ENCODE peak calls at places on chromosome 2, in five cellular contexts. B, U, L, O and M are unnamed samples.

GRCh38 chr2:240567137-240567871 is 980 bp upstream of the RNPEPL1 start:
- DNase-seq in B (no peak), O (no peak), U (no peak), L (no peak), M (peak; percentile 54)

GRCh38 chr2:190379249-190379964 is 28.7 kb upstream of the MFSD6 start:
- DNase-seq in O (peak; percentile 57), U (peak; percentile 20), L (no peak), B (peak; percentile 81), M (peak; percentile 46)

GRCh38 chr2:230018153-230018552 is 50.6 kb downstream of the SLC16A14 start:
- DNase-seq in B (peak; percentile 61), U (no peak), O (peak; percentile 91), L (no peak), M (no peak)

GRCh38 chr2:112147796-112148195 is 9.6 kb downstream of the FBLN7 start:
- DNase-seq in U (no peak), O (no peak), L (no peak), B (no peak), M (no peak)

GRCh38 chr2:9359463-9359862 is 63.9 kb downstream of the ITGB1BP1 start:
- DNase-seq in O (no peak), L (no peak), B (no peak), U (no peak), M (no peak)

GRCh38 chr2:9071584-9072124 is 68.2 kb upstream of the MBOAT2 start:
- DNase-seq in L (no peak), B (no peak), O (no peak), U (no peak), M (no peak)

GRCh38 chr2:55914786-55915185 is 8.8 kb downstream of the EFEMP1 start:
- DNase-seq in O (no peak), B (no peak), L (no peak), U (no peak), M (no peak)

GRCh38 chr2:8631465-8632005 is 50.3 kb upstream of the ID2 start:
- DNase-seq in U (no peak), O (no peak), L (peak; percentile 97), B (no peak), M (peak; percentile 87)

GRCh38 chr2:8803658-8804379 is 33.6 kb downstream of the KIDINS220 start:
- DNase-seq in U (peak; percentile 77), B (peak; percentile 94), L (no peak), O (peak; percentile 97), M (peak; percentile 9)

GRCh38 chr2:7053650-7054262 is 136.5 kb downstream of the RNF144A start:
- DNase-seq in L (no peak), U (no peak), B (no peak), O (no peak), M (no peak)

GRCh38 chr2:233416706-233417105 is 62.4 kb downstream of the DGKD start:
- DNase-seq in U (no peak), B (no peak), L (no peak), O (no peak), M (no peak)

GRCh38 chr2:210392469-210392881 is 77.5 kb upstream of the MYL1 start:
- DNase-seq in L (no peak), B (no peak), O (no peak), U (no peak), M (no peak)

GRCh38 chr2:78541451-78542267 is 483.8 kb upstream of the REG3G start:
- DNase-seq in B (no peak), L (no peak), O (no peak), U (no peak), M (no peak)

GRCh38 chr2:157620956-157621355 is 7.7 kb downstream of the ACVR1C start:
- DNase-seq in O (peak; percentile 25), U (no peak), B (peak; percentile 44), L (no peak), M (no peak)

GRCh38 chr2:65186872-65187851 is 40.5 kb upstream of the ACTR2 start:
- DNase-seq in U (peak; percentile 90), O (peak; percentile 75), B (peak; percentile 60), L (peak; percentile 82), M (peak; percentile 90)

GRCh38 chr2:217650229-217650628 is 352.6 kb downstream of the TNS1 start:
- DNase-seq in L (no peak), U (no peak), B (no peak), O (no peak), M (no peak)

GRCh38 chr2:46050027-46050426 is 247.2 kb upstream of the EPAS1 start:
- DNase-seq in L (no peak), B (no peak), U (no peak), O (no peak), M (no peak)

GRCh38 chr2:46047280-46047679 is 249.9 kb upstream of the EPAS1 start:
- DNase-seq in B (peak; percentile 39), O (peak; percentile 55), U (no peak), L (no peak), M (no peak)

GRCh38 chr2:46042711-46043110 is 254.5 kb upstream of the EPAS1 start:
- DNase-seq in U (no peak), L (no peak), B (no peak), O (no peak), M (no peak)

GRCh38 chr2:46042207-46042637 is 255.0 kb upstream of the EPAS1 start:
- DNase-seq in O (no peak), U (no peak), L (no peak), B (no peak), M (no peak)

DNA sequence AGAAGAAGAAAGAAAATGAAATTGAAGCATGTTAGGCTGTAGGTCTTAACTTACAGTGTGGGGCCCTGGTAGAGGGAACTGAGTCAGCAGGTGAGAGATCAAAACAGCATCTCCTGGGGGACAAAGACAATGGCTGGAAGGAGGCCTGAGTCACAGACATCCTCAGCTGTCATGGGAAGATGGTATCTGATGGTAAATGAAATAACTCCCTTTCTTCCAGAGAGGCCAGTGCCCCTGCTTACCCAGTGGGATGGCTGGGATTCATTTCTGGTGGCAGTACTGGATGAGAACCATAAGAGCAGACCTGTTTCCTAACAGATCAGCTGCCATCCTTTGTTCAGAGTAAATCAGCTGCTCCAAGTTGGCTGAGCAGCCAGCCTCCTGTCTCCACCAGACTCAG is 251.3 kb upstream of the EPAS1 start:
- DNase-seq in B (no peak), L (no peak), O (no peak), U (no peak), M (no peak)
- H3K27ac ChIP-seq in B (no peak overlapping the region), L (no peak overlapping the region), O (no peak overlapping the region), U (no peak overlapping the region), M (no peak overlapping the region)

DNA sequence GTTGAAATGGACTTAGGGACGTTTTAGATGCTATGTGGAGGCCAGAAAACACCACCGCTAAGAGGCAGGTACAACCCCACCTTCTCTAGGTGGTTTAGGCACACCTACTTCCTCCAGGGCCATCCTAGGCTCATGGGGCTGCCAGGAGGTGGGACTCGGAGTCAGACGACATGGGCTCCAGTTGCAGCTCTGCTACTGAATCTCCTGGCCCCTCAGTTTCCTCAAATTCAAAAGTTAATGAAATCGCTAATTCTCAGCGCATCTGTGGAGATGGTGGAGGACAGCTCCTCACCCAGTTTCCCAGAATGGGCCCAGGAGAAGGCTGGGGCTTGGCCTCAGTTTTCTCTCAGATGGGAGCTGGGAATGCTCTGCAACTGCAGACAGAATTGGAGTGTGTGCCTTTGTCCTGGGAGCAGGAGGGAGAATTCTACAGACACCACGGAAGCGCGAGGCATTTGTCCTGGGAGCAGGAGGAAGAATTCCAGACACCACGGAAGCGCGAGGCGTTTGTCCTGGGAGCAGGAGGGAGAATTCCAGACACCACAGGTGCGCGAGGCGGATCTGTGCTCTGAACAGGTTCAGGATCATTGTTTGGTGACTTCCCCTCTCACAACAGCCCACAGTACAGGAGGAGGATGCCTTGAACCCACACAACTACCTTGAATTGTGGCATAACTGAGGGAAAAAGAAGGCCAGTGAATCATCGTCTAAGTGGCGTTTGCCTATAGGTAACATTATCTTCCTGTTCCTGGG is 103.7 kb upstream of the PXDN start:
- DNase-seq in U (no peak), O (no peak), B (no peak), L (no peak), M (peak; percentile 72)
- H3K4me1 ChIP-seq in U (no peaks in the 10 kb centered on the region), O (no peaks in the 10 kb centered on the region), B (no peaks in the 10 kb centered on the region), L (no peaks in the 10 kb centered on the region), M (no peaks in the 10 kb centered on the region)

GRCh38 chr2:70738159-70738558 is 29.8 kb downstream of the ADD2 start:
- DNase-seq in U (no peak), L (no peak), B (peak; percentile 15), O (no peak), M (no peak)

GRCh38 chr2:70735065-70735464 is 32.9 kb downstream of the ADD2 start:
- DNase-seq in L (no peak), O (no peak), U (no peak), B (no peak), M (no peak)

GRCh38 chr2:70730730-70731129 is 37.3 kb downstream of the ADD2 start:
- DNase-seq in L (no peak), B (no peak), U (no peak), O (no peak), M (peak; percentile 25)

GRCh38 chr2:70732736-70733427 is 35.1 kb downstream of the ADD2 start:
- DNase-seq in O (no peak), B (no peak), U (no peak), L (no peak), M (no peak)

GRCh38 chr2:70733428-70734185 is 34.4 kb downstream of the ADD2 start:
- DNase-seq in U (no peak), O (no peak), B (no peak), L (no peak), M (no peak)
- H4K20me1 ChIP-seq in U (no peaks in the 10 kb centered on the region), O (no peaks in the 10 kb centered on the region), B (no peaks in the 10 kb centered on the region), L (no peaks in the 10 kb centered on the region), M (no peaks in the 10 kb centered on the region)

GRCh38 chr2:144890828-144891227 is 370.9 kb upstream of the ZEB2 start:
- DNase-seq in U (peak; percentile 4), L (peak; percentile 68), O (peak; percentile 35), B (peak; percentile 55), M (no peak)
- H3K27ac ChIP-seq in U (no peak overlapping the region), L (no peak overlapping the region), O (no peak overlapping the region), B (no peak overlapping the region), M (no peak overlapping the region)

GRCh38 chr2:224574423-224575084 is 10.6 kb downstream of the CUL3 start:
- DNase-seq in U (no peak), L (peak; percentile 32), B (no peak), O (no peak), M (no peak)
- H3K4me1 ChIP-seq in U (peaks cover 12% of the 10 kb centered on the region), L (peaks cover 96% of the 10 kb centered on the region), B (peaks cover 8% of the 10 kb centered on the region), O (peaks cover 16% of the 10 kb centered on the region), M (peaks cover 4% of the 10 kb centered on the region)